ENCODE peak calls at places on chromosomes 16 and 17, in ten cellular contexts. A, M, H, J, B, P, Y, Z, E and S are unnamed samples.

GRCh38 chr16:27985981-27986380 is 77.5 kb downstream of the GSG1L start:
- DNase-seq in P (no peak), E (no peak), H (no peak), B (no peak), Z (no peak), Y (no peak), J (no peak), A (no peak), M (no peak), S (no peak)

GRCh38 chr17:44921122-44921882 is 6.0 kb upstream of the GFAP start:
- DNase-seq in P (no peak), J (no peak), Y (no peak), E (no peak), M (no peak), B (no peak), H (no peak), A (peak; percentile 55), Z (no peak), S (no peak)

GRCh38 chr17:731943-732787 is at the start of gene TLCD3A:
- DNase-seq in Z (no peak), B (no peak), E (peak; percentile 61), P (peak; percentile 75), H (peak; percentile 17), J (peak; percentile 95), A (peak; percentile 82), Y (no peak), M (peak; percentile 36), S (peak; percentile 34)

GRCh38 chr17:73874008-73874407 is 229.8 kb upstream of the SDK2 start:
- DNase-seq in H (no peak), M (no peak), A (no peak), B (no peak), J (no peak), E (no peak), P (no peak), Y (no peak), Z (no peak), S (no peak)

GRCh38 chr17:31096106-31096436 is 1.3 kb downstream of the NF1 start:
- DNase-seq in E (no peak), Z (no peak), H (no peak), M (no peak), P (no peak), B (no peak), Y (no peak), A (no peak), J (peak; percentile 18), S (no peak)

GRCh38 chr16:29962344-29962994 is 590 bp downstream of the TMEM219 start:
- DNase-seq in E (no peak), M (no peak), Y (no peak), A (no peak), B (no peak), H (no peak), Z (peak; percentile 4), J (peak; percentile 47), P (peak; percentile 24), S (no peak)

GRCh38 chr17:30477758-30478115 is 529 bp downstream of the GOSR1 start:
- DNase-seq in E (peak; percentile 6), Y (no peak), J (no peak), P (no peak), B (no peak), M (peak; percentile 11), A (no peak), Z (no peak), H (peak; percentile 5), S (peak; percentile 12)

GRCh38 chr17:59001158-59001814 is 105.4 kb downstream of the TRIM37 start:
- DNase-seq in Z (no peak), M (peak; percentile 55), P (peak; percentile 26), E (peak; percentile 78), Y (peak; percentile 28), B (no peak), H (peak; percentile 69), J (no peak), A (no peak), S (peak; percentile 31)

GRCh38 chr16:35744716-35745115 is 2285.3 kb downstream of the TP53TG3F start:
- DNase-seq in P (no peak), E (no peak), M (no peak), A (no peak), Z (no peak), H (no peak), J (no peak), Y (no peak), B (peak; percentile 34), S (no peak)

GRCh38 chr17:74807925-74808324 is 31.8 kb upstream of the NAT9 start:
- DNase-seq in B (no peak), Z (no peak), H (no peak), Y (no peak), M (no peak), P (no peak), J (no peak), E (no peak), A (no peak), S (no peak)